ENCODE peak calls at places on chromosomes 4 and X, in five cellular contexts. J is fibroblast of pulmonary artery, M is brain microvascular endothelial cell, N is occipital lobe, L is A549. G is an unnamed sample.

GRCh38 chrX:42992199-42992943 is 214.4 kb upstream of the PPP1R2C start:
- DNase-seq in J (peak), M (no peak), N (no peak), L (no peak), G (no peak)

GRCh38 chr4:26032142-26032541 is 118.1 kb downstream of the SMIM20 start:
- DNase-seq in J (no peak), M (peak), N (no peak), L (no peak), G (no peak)

GRCh38 chr4:153556441-153556815 is 90.3 kb downstream of the TMEM131L start:
- DNase-seq in J (no peak), M (no peak), N (no peak), L (no peak), G (no peak)

GRCh38 chr4:11614426-11614825 is 185.7 kb upstream of the HS3ST1 start:
- DNase-seq in J (no peak), M (no peak), N (no peak), L (peak), G (no peak)

GRCh38 chr4:48275247-48275646 is 5.6 kb upstream of the TEC start:
- DNase-seq in J (peak), M (peak), N (no peak), L (peak), G (no peak)

GRCh38 chrX:140040397-140040796 is 75.1 kb upstream of the CXorf66 start:
- DNase-seq in J (no peak), M (no peak), N (no peak), L (no peak), G (no peak)

GRCh38 chrX:15744181-15744867 is 6.3 kb downstream of the CA5B start:
- DNase-seq in J (peak), M (no peak), N (no peak), L (no peak), G (no peak)

GRCh38 chr4:173943547-173943946 is 339.9 kb downstream of the FBXO8 start:
- DNase-seq in J (no peak), M (no peak), N (no peak), L (no peak), G (no peak)

GRCh38 chrX:103276581-103277002 is at the start of gene TCEAL5:
- DNase-seq in J (no peak), M (no peak), N (peak), L (no peak), G (peak)

GRCh38 chrX:54994668-54995452 is 872 bp upstream of the PFKFB1 start:
- DNase-seq in J (no peak), M (no peak), N (no peak), L (no peak), G (no peak)

GRCh38 chr4:76203541-76203940 is 10.1 kb downstream of the SCARB2 start:
- DNase-seq in J (no peak), M (no peak), N (no peak), L (no peak), G (no peak)

GRCh38 chr4:2263701-2264321 is 1.9 kb upstream of the MXD4 start:
- DNase-seq in J (no peak), M (no peak), N (no peak), L (no peak), G (no peak)

GRCh38 chr4:56680266-56680665 is 830 bp downstream of the HOPX start:
- DNase-seq in J (no peak), M (no peak), N (no peak), L (no peak), G (no peak)

GRCh38 chr4:54954656-54955388 is 170.6 kb downstream of the KDR start:
- DNase-seq in J (peak), M (no peak), N (no peak), L (no peak), G (no peak)

GRCh38 chrX:149476513-149476912 is 28.6 kb downstream of the IDS start:
- DNase-seq in J (no peak), M (no peak), N (no peak), L (no peak), G (no peak)

GRCh38 chrX:110182362-110182761 is 135.5 kb downstream of the AMMECR1 start:
- DNase-seq in J (no peak), M (no peak), N (no peak), L (no peak), G (no peak)

GRCh38 chr4:143185253-143186107 is 763 bp downstream of the USP38 start:
- DNase-seq in J (peak), M (no peak), N (no peak), L (no peak), G (no peak)

GRCh38 chrX:50700921-50701320 is 113.1 kb downstream of the SHROOM4 start:
- DNase-seq in J (no peak), M (no peak), N (no peak), L (no peak), G (no peak)

GRCh38 chr4:187972135-187972534 is 23.4 kb upstream of the ZFP42 start:
- DNase-seq in J (no peak), M (no peak), N (no peak), L (no peak), G (no peak)

GRCh38 chrX:149707147-149707901 is 4.5 kb upstream of the MAGEA11 start:
- DNase-seq in J (no peak), M (no peak), N (no peak), L (no peak), G (no peak)

GRCh38 chr4:96035727-96036126 is 195.8 kb downstream of the PDHA2 start:
- DNase-seq in J (peak), M (peak), N (no peak), L (no peak), G (no peak)

GRCh38 chrX:136146614-136147319 is 566 bp upstream of the FHL1 start:
- DNase-seq in J (no peak), M (no peak), N (no peak), L (peak), G (peak)

GRCh38 chrX:13007519-13008188 is 32.7 kb downstream of the TMSB4X start:
- DNase-seq in J (peak), M (no peak), N (no peak), L (no peak), G (no peak)

GRCh38 chr4:37666625-37667071 is 19.5 kb downstream of the RELL1 start:
- DNase-seq in J (peak), M (peak), N (no peak), L (peak), G (no peak)

GRCh38 chr4:185874516-185875230 is 62.7 kb upstream of the SORBS2 start:
- DNase-seq in J (peak), M (peak), N (no peak), L (peak), G (no peak)

GRCh38 chr4:140052050-140052449 is 101.9 kb downstream of the MAML3 start:
- DNase-seq in J (peak), M (peak), N (no peak), L (no peak), G (peak)

GRCh38 chr4:15769202-15769601 is 8.9 kb upstream of the CD38 start:
- DNase-seq in J (no peak), M (no peak), N (no peak), L (no peak), G (peak)

GRCh38 chrX:132488819-132489255 is at the start of gene MBNL3:
- DNase-seq in J (peak), M (no peak), N (peak), L (no peak), G (peak)

GRCh38 chr4:72118017-72118416 is 86.2 kb downstream of the NPFFR2 start:
- DNase-seq in J (no peak), M (no peak), N (no peak), L (no peak), G (no peak)

GRCh38 chrX:132488092-132488749 is 617 bp downstream of the MBNL3 start:
- DNase-seq in J (peak), M (no peak), N (no peak), L (no peak), G (no peak)

GRCh38 chrX:39869846-39870601 is 227.7 kb downstream of the BCOR start:
- DNase-seq in J (peak), M (peak), N (no peak), L (peak), G (no peak)

GRCh38 chr4:47784222-47784621 is 53.6 kb downstream of the CORIN start:
- DNase-seq in J (no peak), M (no peak), N (no peak), L (no peak), G (no peak)

GRCh38 chrX:2523911-2524310 is 23.1 kb upstream of the DHRSX start:
- DNase-seq in J (no peak), M (no peak), N (no peak), L (no peak), G (no peak)

GRCh38 chrX:926991-927390 is 285.5 kb downstream of the CRLF2 start:
- DNase-seq in J (no peak), M (no peak), N (no peak), L (no peak), G (no peak)

G was measured in head of caudate nucleus.